ENCODE peak calls at places on chromosomes 2 and 18, in eight cellular contexts. V, U, S, G, I, M, C and E are unnamed samples.

GRCh38 chr2:71299507-71299906 is 32.1 kb upstream of the ZNF638 start:
- DNase-seq in V (no peak), U (no peak), S (no peak), G (no peak), I (no peak), M (peak), C (peak), E (no peak)

GRCh38 chr2:96883306-96883705 is 13.4 kb upstream of the SEMA4C start:
- DNase-seq in V (no peak), U (no peak), S (no peak), G (no peak), I (no peak), M (no peak), C (no peak), E (no peak)

GRCh38 chr18:3902676-3903075 is 452.7 kb downstream of the TGIF1 start:
- DNase-seq in V (no peak), U (no peak), S (no peak), G (no peak), I (no peak), M (no peak), C (no peak), E (no peak)

GRCh38 chr2:71503827-71504226 is 50.5 kb downstream of the DYSF start:
- DNase-seq in V (peak), U (no peak), S (no peak), G (no peak), I (no peak), M (no peak), C (no peak), E (no peak)

GRCh38 chr2:241503776-241504392 is 4.5 kb downstream of the STK25 start:
- DNase-seq in V (no peak), U (no peak), S (no peak), G (no peak), I (no peak), M (no peak), C (peak), E (no peak)

GRCh38 chr2:105790467-105791118 is 45.9 kb downstream of the NCK2 start:
- DNase-seq in V (no peak), U (peak), S (no peak), G (no peak), I (no peak), M (no peak), C (no peak), E (peak)

GRCh38 chr2:112194480-112194879 is 56.3 kb downstream of the FBLN7 start:
- DNase-seq in V (no peak), U (no peak), S (no peak), G (peak), I (no peak), M (no peak), C (no peak), E (no peak)

GRCh38 chr18:79425573-79425895 is 29.8 kb downstream of the NFATC1 start:
- DNase-seq in V (no peak), U (no peak), S (no peak), G (no peak), I (no peak), M (no peak), C (no peak), E (no peak)

GRCh38 chr2:99153921-99154604 is 679 bp downstream of the TSGA10 start:
- DNase-seq in V (no peak), U (no peak), S (no peak), G (no peak), I (no peak), M (no peak), C (peak), E (no peak)

GRCh38 chr2:50546790-50547189 is 485.1 kb downstream of the NRXN1 start:
- DNase-seq in V (no peak), U (no peak), S (no peak), G (no peak), I (no peak), M (no peak), C (no peak), E (no peak)

GRCh38 chr18:7921938-7922587 is 354.9 kb downstream of the PTPRM start:
- DNase-seq in V (no peak), U (no peak), S (no peak), G (no peak), I (no peak), M (no peak), C (no peak), E (no peak)

GRCh38 chr2:72134408-72134996 is 13.2 kb downstream of the CYP26B1 start:
- DNase-seq in V (peak), U (no peak), S (no peak), G (no peak), I (no peak), M (no peak), C (no peak), E (no peak)

GRCh38 chr2:126600715-126601114 is 55.2 kb upstream of the GYPC start:
- DNase-seq in V (no peak), U (no peak), S (no peak), G (no peak), I (no peak), M (no peak), C (no peak), E (no peak)

GRCh38 chr18:48265328-48265727 is 143.9 kb downstream of the ZBTB7C start:
- DNase-seq in V (no peak), U (no peak), S (no peak), G (no peak), I (no peak), M (no peak), C (no peak), E (no peak)

GRCh38 chr2:173193925-173194324 is 118.3 kb downstream of the MAP3K20 start:
- DNase-seq in V (no peak), U (no peak), S (no peak), G (no peak), I (no peak), M (no peak), C (no peak), E (no peak)

GRCh38 chr2:36589230-36589630 is 8.7 kb downstream of the FEZ2 start:
- DNase-seq in V (no peak), U (no peak), S (no peak), G (no peak), I (no peak), M (no peak), C (no peak), E (no peak)

GRCh38 chr2:240997141-240997855 is 1.1 kb upstream of the SNED1 start:
- DNase-seq in V (peak), U (peak), S (peak), G (peak), I (no peak), M (no peak), C (no peak), E (no peak)

GRCh38 chr2:80026040-80026729 is 278.4 kb downstream of the LRRTM1 start:
- DNase-seq in V (no peak), U (no peak), S (no peak), G (no peak), I (no peak), M (no peak), C (no peak), E (no peak)

GRCh38 chr2:225272173-225272572 is 127.3 kb upstream of the NYAP2 start:
- DNase-seq in V (no peak), U (no peak), S (no peak), G (no peak), I (no peak), M (no peak), C (no peak), E (no peak)

GRCh38 chr2:108922141-108922915 is 66.7 kb downstream of the EDAR start:
- DNase-seq in V (peak), U (no peak), S (peak), G (no peak), I (no peak), M (no peak), C (no peak), E (no peak)

GRCh38 chr2:223264541-223265171 is 212.7 kb downstream of the KCNE4 start:
- DNase-seq in V (no peak), U (no peak), S (no peak), G (no peak), I (no peak), M (no peak), C (no peak), E (no peak)

GRCh38 chr2:99709229-99709628 is 219.4 kb upstream of the REV1 start:
- DNase-seq in V (no peak), U (no peak), S (no peak), G (no peak), I (no peak), M (no peak), C (no peak), E (no peak)

GRCh38 chr2:239442192-239442591 is 41.4 kb upstream of the HDAC4 start:
- DNase-seq in V (no peak), U (no peak), S (no peak), G (no peak), I (no peak), M (no peak), C (no peak), E (no peak)

GRCh38 chr18:79513381-79514081 is 117.8 kb downstream of the NFATC1 start:
- DNase-seq in V (peak), U (no peak), S (peak), G (no peak), I (no peak), M (no peak), C (no peak), E (peak)

DNA sequence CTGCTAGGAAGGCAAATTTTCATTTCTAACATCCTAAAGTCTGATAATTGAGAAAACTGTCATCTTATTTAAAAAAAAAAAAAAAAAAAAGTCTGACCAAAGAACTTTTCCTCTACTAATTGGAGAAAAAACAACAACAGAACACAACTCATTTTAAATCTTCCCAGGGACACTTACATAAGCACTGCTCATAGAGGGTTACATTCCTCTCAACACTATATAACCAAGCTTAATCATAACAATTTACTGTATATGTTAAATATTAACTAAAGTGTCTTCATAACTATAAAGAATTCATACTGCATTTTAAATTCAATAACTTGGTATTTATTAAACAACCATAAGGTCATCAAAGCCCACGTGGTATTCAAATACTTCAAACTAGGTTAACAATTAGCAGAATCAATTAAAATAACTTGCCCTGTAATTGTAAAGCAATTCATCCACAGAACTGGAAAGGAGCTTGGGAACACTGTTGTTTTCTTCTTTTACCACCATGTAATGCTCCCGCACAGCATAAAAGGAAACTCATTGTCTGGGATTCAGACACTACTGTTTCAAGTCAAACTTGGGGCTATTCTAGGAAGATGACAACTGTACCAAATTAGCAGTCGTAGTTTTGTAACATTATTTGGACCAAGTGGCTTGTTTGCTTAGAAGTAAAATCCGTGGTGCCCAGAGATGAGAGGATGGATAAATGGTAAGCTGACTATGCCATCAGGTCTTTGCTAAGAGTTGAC is 10.5 kb downstream of the GAREM1 start:
- DNase-seq in V (no peak), U (no peak), S (no peak), G (no peak), I (no peak), M (no peak), C (no peak), E (no peak)
- TF ChIP-seq EP300 in V (no peak), U (no peak), S (no peak), G (no peak), I (no peak), M (no peak), C (no peak), E (no peak)

DNA sequence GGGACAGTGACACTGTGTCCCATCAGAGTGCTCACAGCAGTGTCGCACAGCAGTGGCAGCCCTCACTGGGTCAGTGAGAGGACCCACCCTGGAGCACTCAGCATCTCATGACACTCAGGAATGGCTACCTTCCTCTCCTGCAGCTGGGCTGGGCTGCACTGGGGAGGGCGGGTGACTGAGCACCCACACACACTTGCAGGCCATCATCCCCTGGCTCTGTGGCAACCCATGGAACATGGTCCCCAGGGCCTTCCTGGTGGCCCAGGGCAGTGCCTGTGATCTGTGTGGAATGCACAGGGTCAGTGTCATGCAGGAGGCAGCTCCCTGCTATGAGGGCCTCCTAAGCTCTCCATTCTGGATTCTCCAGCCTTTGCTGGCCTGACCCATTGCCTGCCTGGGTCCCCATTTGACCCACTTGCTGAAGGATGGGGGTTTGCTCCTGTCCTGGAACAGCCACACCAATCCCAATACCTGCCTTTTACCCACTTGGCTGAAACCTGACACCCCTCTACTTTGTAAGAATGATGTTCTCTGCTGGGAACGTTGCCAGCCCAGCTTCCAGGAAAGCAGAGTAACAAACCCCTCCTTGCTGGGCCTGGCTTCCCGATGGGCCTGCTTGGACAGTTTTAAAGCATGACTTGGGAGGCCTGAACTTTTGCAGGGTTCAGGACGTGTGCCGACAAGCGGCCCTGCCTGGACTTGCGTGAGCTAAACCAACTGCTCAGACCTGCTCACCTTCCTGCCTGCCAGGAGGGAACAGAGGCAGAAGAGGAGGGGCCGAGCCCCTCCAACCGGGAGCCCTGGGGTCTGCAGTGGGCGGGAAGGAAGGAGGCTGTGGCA is 13.7 kb downstream of the HS6ST1 start:
- DNase-seq in V (peak), U (peak), S (peak), G (no peak), I (no peak), M (no peak), C (no peak), E (no peak)
- TF ChIP-seq POLR2AphosphoS5 in V (peak), U (peak), S (peak), G (no peak), I (no peak), M (no peak), C (peak), E (peak)

GRCh38 chr18:55713707-55714106 is 125.7 kb upstream of the TCF4 start:
- DNase-seq in V (no peak), U (no peak), S (no peak), G (no peak), I (no peak), M (no peak), C (no peak), E (no peak)
- TF ChIP-seq EP300 in V (no peak), U (no peak), S (no peak), G (no peak), I (no peak), M (no peak), C (no peak), E (no peak)

GRCh38 chr18:23938901-23939341 is 75.6 kb upstream of the TTC39C start:
- DNase-seq in V (no peak), U (no peak), S (no peak), G (no peak), I (no peak), M (no peak), C (no peak), E (peak)

GRCh38 chr18:23938046-23938756 is 76.4 kb upstream of the TTC39C start:
- DNase-seq in V (no peak), U (no peak), S (no peak), G (no peak), I (no peak), M (peak), C (no peak), E (peak)

GRCh38 chr18:23939896-23940295 is 74.7 kb upstream of the TTC39C start:
- DNase-seq in V (no peak), U (no peak), S (no peak), G (no peak), I (no peak), M (no peak), C (peak), E (no peak)

GRCh38 chr18:23936371-23936958 is 78.1 kb upstream of the TTC39C start:
- DNase-seq in V (no peak), U (no peak), S (no peak), G (no peak), I (no peak), M (no peak), C (no peak), E (no peak)

GRCh38 chr18:23939366-23939765 is 75.2 kb upstream of the TTC39C start:
- DNase-seq in V (no peak), U (no peak), S (no peak), G (no peak), I (no peak), M (no peak), C (no peak), E (no peak)
- TF ChIP-seq POLR2AphosphoS5 in V (no peak), U (no peak), S (no peak), G (no peak), I (no peak), M (no peak), C (no peak), E (no peak)

DNA sequence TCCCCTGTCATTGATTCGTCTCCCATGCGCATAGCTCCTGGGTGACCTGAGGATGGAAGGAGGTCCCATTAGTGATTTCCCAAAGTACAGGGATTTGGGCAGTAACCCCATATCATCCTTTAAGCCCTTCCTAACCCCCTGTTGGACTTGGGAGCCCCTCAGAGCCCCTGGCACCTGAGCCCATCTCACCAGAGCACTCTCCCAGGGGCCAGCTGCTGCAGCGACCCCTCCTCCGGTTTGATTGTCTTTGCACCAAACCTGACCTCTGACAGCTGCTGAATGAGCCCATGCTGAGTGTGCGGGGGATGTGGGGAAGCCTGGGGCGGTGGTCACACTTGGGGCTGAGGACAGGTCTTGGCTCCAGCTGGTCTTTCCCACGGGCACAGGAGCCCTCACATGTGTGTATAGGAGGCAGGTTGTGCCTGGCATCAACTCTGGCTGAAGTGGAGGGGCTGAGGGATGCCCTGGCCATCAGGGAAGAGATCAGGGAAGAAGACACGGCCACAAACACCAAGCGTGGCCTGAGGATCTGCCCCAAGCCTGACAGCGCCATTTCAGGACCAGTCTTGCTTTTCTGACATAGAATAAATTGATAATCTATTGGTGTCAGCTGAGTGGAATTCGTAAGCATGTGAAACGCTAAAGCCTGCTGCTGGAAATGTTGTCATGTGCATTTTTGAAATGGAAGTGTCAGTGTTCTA is 102.3 kb downstream of the ACKR3 start:
- DNase-seq in V (no peak), U (no peak), S (no peak), G (peak), I (no peak), M (no peak), C (no peak), E (no peak)
- TF ChIP-seq EP300 in V (no peak), U (no peak), S (no peak), G (no peak), I (no peak), M (no peak), C (no peak), E (no peak)

GRCh38 chr18:9631814-9632496 is 17.6 kb upstream of the PPP4R1 start:
- DNase-seq in V (no peak), U (no peak), S (no peak), G (no peak), I (no peak), M (no peak), C (no peak), E (no peak)
- TF ChIP-seq POLR2AphosphoS5 in V (no peak), U (no peak), S (no peak), G (no peak), I (no peak), M (no peak), C (no peak), E (no peak)

DNA sequence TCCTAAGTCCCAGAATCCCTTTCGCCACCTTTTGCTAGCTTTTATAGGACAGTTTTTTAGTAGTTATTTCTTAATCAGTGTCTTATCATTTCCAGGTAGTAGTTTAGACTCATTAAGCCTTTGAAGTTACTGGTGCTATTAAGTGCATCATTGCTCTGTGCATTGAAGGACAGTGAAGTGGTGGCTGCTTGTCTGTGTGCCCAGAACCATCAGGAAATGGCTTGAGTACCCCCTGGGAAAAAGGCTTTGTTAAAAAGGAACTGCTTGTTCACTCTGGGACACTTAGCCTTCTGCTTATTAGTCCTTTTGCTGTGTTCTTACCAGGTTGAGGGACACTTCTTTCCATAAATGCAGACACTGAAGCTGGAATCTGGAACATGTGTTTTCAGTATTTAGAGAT is 30.0 kb downstream of the DTNA start:
- DNase-seq in V (no peak), U (no peak), S (no peak), G (no peak), I (no peak), M (no peak), C (no peak), E (no peak)
- TF ChIP-seq EP300 in V (no peak), U (no peak), S (no peak), G (no peak), I (no peak), M (no peak), C (no peak), E (no peak)

DNA sequence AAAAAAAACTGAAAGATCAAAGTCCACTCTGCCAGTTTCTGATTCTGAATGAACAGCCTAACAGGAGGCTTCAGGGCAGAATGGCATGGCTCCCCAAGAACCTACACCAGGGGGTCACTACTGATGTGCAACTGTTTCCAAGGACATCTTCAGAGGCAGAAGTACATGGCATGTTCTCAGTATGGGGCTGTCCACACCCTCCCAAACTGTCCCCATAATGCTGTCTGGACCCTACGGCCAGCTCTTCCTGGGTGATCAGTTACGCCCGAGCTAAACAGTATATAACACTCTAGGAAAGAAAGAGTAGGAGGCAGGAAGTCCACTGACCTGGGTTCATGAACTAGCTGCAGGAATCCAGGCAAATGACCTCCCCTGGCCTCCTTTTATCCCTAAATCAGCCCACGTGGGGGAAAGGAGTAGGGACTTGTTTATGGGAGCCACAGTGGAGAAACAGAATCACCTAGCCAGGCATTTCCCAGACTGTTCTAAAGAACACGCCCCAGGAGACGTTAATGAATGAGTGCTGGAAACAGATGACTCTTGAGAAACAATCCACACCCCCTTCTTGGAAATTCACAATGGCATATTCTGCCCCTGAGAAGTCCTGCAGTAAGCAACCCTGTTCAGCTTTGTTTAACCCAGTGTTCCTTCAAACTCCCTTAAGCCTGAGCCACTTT is 2.5 kb downstream of the TMBIM1 start:
- DNase-seq in V (no peak), U (no peak), S (no peak), G (no peak), I (no peak), M (no peak), C (no peak), E (peak)
- TF ChIP-seq POLR2AphosphoS5 in V (peak), U (peak), S (peak), G (no peak), I (no peak), M (no peak), C (no peak), E (peak)

GRCh38 chr2:24822049-24822706 is 29.0 kb downstream of the CENPO start:
- DNase-seq in V (peak), U (no peak), S (peak), G (no peak), I (no peak), M (no peak), C (no peak), E (no peak)
- TF ChIP-seq EP300 in V (no peak), U (no peak), S (no peak), G (no peak), I (no peak), M (no peak), C (no peak), E (no peak)